ENCODE peak calls at places on chromosomes 16 and 17, in eight cellular contexts. H is IMR-90; M is H1; O is Panc1; A is CD4-positive, alpha-beta T cell; U is substantia nigra; E is transverse colon; D is AG04450. I is an unnamed sample.

GRCh38 chr17:1156864-1157263 is 22.9 kb downstream of the ABR start:
- DNase-seq in H (no peak), M (no peak), O (no peak), A (no peak), U (no peak), E (no peak), D (no peak), I (no peak)

GRCh38 chr16:53007095-53007494 is 45.6 kb downstream of the CHD9NB start:
- DNase-seq in H (no peak), M (no peak), O (no peak), A (no peak), U (no peak), E (no peak), D (no peak), I (no peak)

GRCh38 chr16:85650864-85651811 is 37.6 kb downstream of the GINS2 start:
- DNase-seq in H (no peak), M (no peak), O (no peak), A (no peak), U (peak), E (no peak), D (no peak), I (peak)

GRCh38 chr16:35636831-35637230 is 2177.4 kb downstream of the TP53TG3F start:
- DNase-seq in H (no peak), M (no peak), O (no peak), A (no peak), U (no peak), E (no peak), D (no peak), I (no peak)

GRCh38 chr17:19672009-19672837 is 23.7 kb downstream of the ALDH3A2 start:
- DNase-seq in H (peak), M (peak), O (no peak), A (no peak), U (no peak), E (peak), D (no peak), I (peak)

GRCh38 chr17:18961634-18962493 is 9.9 kb downstream of the SLC5A10 start:
- DNase-seq in H (peak), M (no peak), O (no peak), A (no peak), U (no peak), E (no peak), D (no peak), I (no peak)

GRCh38 chr17:61478026-61478789 is 26.0 kb downstream of the TBX4 start:
- DNase-seq in H (peak), M (no peak), O (no peak), A (no peak), U (no peak), E (no peak), D (no peak), I (no peak)

GRCh38 chr16:8832383-8833100 is 34.9 kb downstream of the PMM2 start:
- DNase-seq in H (no peak), M (no peak), O (no peak), A (no peak), U (no peak), E (no peak), D (no peak), I (no peak)

GRCh38 chr17:50944054-50944901 is 78.1 kb upstream of the TOB1 start:
- DNase-seq in H (peak), M (peak), O (no peak), A (peak), U (peak), E (peak), D (no peak), I (peak)

GRCh38 chr16:9090101-9090959 is 1.1 kb upstream of the HAPSTR1 start:
- DNase-seq in H (no peak), M (peak), O (no peak), A (peak), U (peak), E (peak), D (no peak), I (peak)

GRCh38 chr16:67594956-67595355 is 32.6 kb downstream of the CTCF start:
- DNase-seq in H (peak), M (no peak), O (no peak), A (no peak), U (no peak), E (no peak), D (no peak), I (no peak)

GRCh38 chr16:85148959-85149358 is 36.7 kb upstream of the CIBAR2 start:
- DNase-seq in H (no peak), M (no peak), O (no peak), A (no peak), U (no peak), E (no peak), D (no peak), I (no peak)

GRCh38 chr17:63497708-63498483 is 21.0 kb downstream of the ACE start:
- DNase-seq in H (peak), M (peak), O (no peak), A (no peak), U (no peak), E (no peak), D (no peak), I (no peak)

GRCh38 chr16:24736758-24737157 is 7.3 kb downstream of the TNRC6A start:
- DNase-seq in H (no peak), M (no peak), O (no peak), A (no peak), U (no peak), E (no peak), D (no peak), I (no peak)

GRCh38 chr17:2058521-2059124 is 3.7 kb downstream of the HIC1 start:
- DNase-seq in H (peak), M (peak), O (no peak), A (peak), U (peak), E (peak), D (no peak), I (no peak)

GRCh38 chr17:82493517-82493840 is 26.1 kb upstream of the FOXK2 start:
- DNase-seq in H (no peak), M (no peak), O (no peak), A (no peak), U (no peak), E (no peak), D (no peak), I (no peak)

GRCh38 chr17:76540381-76541300 is 797 bp downstream of the PRCD start:
- DNase-seq in H (peak), M (peak), O (no peak), A (no peak), U (peak), E (peak), D (peak), I (peak)

GRCh38 chr17:78484300-78485159 is 92.7 kb downstream of the DNAH17 start:
- DNase-seq in H (no peak), M (peak), O (no peak), A (peak), U (peak), E (peak), D (no peak), I (no peak)

GRCh38 chr17:31416503-31416923 is 25.0 kb downstream of the RAB11FIP4 start:
- DNase-seq in H (peak), M (no peak), O (no peak), A (no peak), U (peak), E (no peak), D (no peak), I (peak)

GRCh38 chr16:89957214-89957785 is 8.7 kb downstream of the DEF8 start:
- DNase-seq in H (no peak), M (no peak), O (no peak), A (no peak), U (no peak), E (no peak), D (no peak), I (no peak)

GRCh38 chr16:85986931-85987749 is 88.2 kb downstream of the IRF8 start:
- DNase-seq in H (no peak), M (peak), O (no peak), A (peak), U (no peak), E (peak), D (no peak), I (no peak)

GRCh38 chr17:83161298-83162034 is 82.1 kb downstream of the METRNL start:
- DNase-seq in H (peak), M (no peak), O (no peak), A (no peak), U (no peak), E (no peak), D (peak), I (no peak)

GRCh38 chr17:81285179-81285878 is 9.8 kb downstream of the SLC38A10 start:
- DNase-seq in H (peak), M (no peak), O (no peak), A (peak), U (peak), E (peak), D (no peak), I (no peak)

GRCh38 chr16:80948886-80949502 is 57.7 kb downstream of the CMC2 start:
- DNase-seq in H (peak), M (peak), O (no peak), A (no peak), U (peak), E (peak), D (no peak), I (no peak)

GRCh38 chr17:77616243-77616731 is 342.2 kb upstream of the TNRC6C start:
- DNase-seq in H (no peak), M (no peak), O (no peak), A (no peak), U (no peak), E (no peak), D (no peak), I (no peak)

GRCh38 chr16:70680495-70681381 is 5.1 kb downstream of the MTSS2 start:
- DNase-seq in H (no peak), M (no peak), O (no peak), A (no peak), U (no peak), E (no peak), D (no peak), I (no peak)
- H3K27ac ChIP-seq in H (peak), M (no peak), O (peak), A (no peak), U (peak), E (peak), D (no peak), I (peak)

GRCh38 chr16:1349951-1350350 is 1.7 kb downstream of the TSR3 start:
- DNase-seq in H (no peak), M (no peak), O (no peak), A (no peak), U (no peak), E (no peak), D (no peak), I (no peak)

GRCh38 chr16:1351582-1352362 is at the start of the genes GNPTG and TSR3:
- DNase-seq in H (peak), M (peak), O (no peak), A (peak), U (peak), E (peak), D (peak), I (peak)

GRCh38 chr16:1349351-1349750 is 2.3 kb downstream of the TSR3 start:
- DNase-seq in H (no peak), M (no peak), O (no peak), A (no peak), U (no peak), E (no peak), D (no peak), I (no peak)

GRCh38 chr16:1351215-1351581 is 480 bp downstream of the TSR3 start:
- DNase-seq in H (no peak), M (peak), O (no peak), A (no peak), U (no peak), E (no peak), D (no peak), I (no peak)

GRCh38 chr16:1350691-1351090 is 987 bp downstream of the TSR3 start:
- DNase-seq in H (no peak), M (no peak), O (no peak), A (no peak), U (no peak), E (no peak), D (no peak), I (no peak)
- H3K27ac ChIP-seq in H (peak), M (no peak), O (peak), A (no peak), U (peak), E (no peak), D (no peak), I (no peak)

DNA sequence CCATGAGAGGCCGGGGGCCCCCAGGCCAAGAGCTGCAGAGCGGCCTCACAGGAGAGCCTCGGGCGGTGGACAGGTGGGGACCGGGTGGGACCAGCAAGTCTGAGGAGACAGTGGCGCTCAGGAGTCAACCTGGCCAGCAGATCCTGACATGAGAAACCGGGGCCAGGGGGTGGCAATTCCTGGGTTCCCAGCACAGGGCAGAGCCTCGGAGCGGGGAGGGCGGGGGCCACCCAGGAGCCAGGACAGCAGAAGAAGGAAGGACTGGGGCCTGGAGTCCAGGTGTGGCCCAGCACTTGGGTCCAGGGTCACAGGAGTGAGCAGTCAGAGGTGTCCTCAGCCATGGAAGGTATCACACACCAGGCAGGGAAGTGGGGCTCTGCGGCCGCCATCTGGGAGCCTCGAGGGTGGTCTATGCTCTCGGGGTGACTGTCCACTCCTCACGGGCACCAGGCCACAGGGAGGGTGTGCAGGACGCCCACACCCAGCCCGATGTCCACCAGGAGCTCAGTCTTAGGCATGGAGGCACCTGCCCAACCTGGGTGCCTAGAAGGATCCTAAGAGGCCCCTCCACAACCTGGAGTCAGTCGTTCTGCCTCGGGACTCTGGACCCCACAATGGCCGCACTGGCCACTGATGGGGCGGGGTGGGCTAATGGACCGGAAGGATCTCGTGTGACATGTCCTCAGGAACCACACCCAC is 29.1 kb downstream of the PIEZO1 start:
- DNase-seq in H (no peak), M (no peak), O (no peak), A (no peak), U (no peak), E (no peak), D (no peak), I (no peak)
- H3K27ac ChIP-seq in H (no peak), M (no peak), O (no peak), A (no peak), U (no peak), E (peak), D (peak), I (no peak)

GRCh38 chr17:48575673-48576478 is 2.3 kb downstream of the HOXB4 start:
- DNase-seq in H (peak), M (no peak), O (no peak), A (no peak), U (no peak), E (no peak), D (no peak), I (no peak)

GRCh38 chr17:48578616-48579560 is 738 bp upstream of the HOXB4 start:
- DNase-seq in H (peak), M (no peak), O (no peak), A (no peak), U (no peak), E (no peak), D (no peak), I (no peak)

GRCh38 chr17:48577946-48578615 is at the start of gene HOXB4:
- DNase-seq in H (peak), M (no peak), O (no peak), A (peak), U (no peak), E (peak), D (no peak), I (no peak)

GRCh38 chr17:48576479-48577309 is 1.5 kb downstream of the HOXB4 start:
- DNase-seq in H (peak), M (no peak), O (no peak), A (no peak), U (no peak), E (no peak), D (no peak), I (no peak)

DNA sequence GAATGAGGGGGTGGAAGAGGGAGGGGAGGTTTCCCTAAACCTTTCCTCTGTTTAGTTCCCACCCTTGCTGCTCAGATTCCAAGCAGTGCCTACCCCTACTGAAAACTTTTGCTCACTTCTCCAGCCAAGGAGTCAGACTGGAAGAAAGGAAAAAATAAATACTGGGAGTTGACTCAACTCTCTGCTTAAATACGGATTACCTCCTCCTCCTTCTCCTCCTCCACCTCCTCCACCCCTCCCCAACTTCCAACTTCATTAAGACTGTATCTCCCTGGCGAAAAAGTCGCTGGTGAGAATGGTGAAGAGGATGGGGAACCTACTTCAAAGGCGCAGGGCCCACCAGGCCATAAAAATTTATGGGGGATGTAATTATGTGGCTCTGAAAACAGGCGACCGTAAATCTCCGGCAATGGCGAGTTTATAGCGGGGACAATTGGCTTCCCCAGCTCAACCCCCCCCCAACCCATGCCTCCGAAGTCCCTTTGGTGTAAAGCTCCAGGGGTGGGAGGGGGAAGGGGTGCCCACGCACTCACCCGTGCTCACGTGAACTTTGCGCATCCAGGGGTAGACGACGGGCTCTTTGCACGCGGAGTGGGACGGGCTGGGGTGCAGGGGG is 712 bp downstream of the HOXB4 start:
- DNase-seq in H (peak), M (no peak), O (no peak), A (no peak), U (no peak), E (no peak), D (no peak), I (no peak)
- H3K27ac ChIP-seq in H (peak), M (no peak), O (peak), A (no peak), U (no peak), E (peak), D (peak), I (no peak)